ENCODE peak calls at places on chromosomes 16 and 17, in nine cellular contexts. J, I, F, Z, U, T, V, L and O are unnamed samples.

GRCh38 chr17:1959871-1960569 is 65.1 kb downstream of the RTN4RL1 start:
- DNase-seq in J (peak; percentile 48), I (no peak), F (peak; percentile 70), Z (peak; percentile 66), U (no peak), T (peak; percentile 61), V (no peak), L (no peak), O (no peak)

GRCh38 chr17:45156242-45156641 is 5.4 kb upstream of the HEXIM2 start:
- DNase-seq in J (no peak), I (no peak), F (no peak), Z (no peak), U (no peak), T (no peak), V (no peak), L (no peak), O (no peak)

GRCh38 chr17:50201226-50201854 is at the start of gene COL1A1:
- DNase-seq in J (no peak), I (peak; percentile 80), F (no peak), Z (peak; percentile 89), U (no peak), T (peak; percentile 90), V (peak; percentile 96), L (peak; percentile 31), O (no peak)

GRCh38 chr17:80761421-80761871 is 216.8 kb downstream of the RPTOR start:
- DNase-seq in J (no peak), I (no peak), F (no peak), Z (peak; percentile 82), U (no peak), T (peak; percentile 88), V (no peak), L (no peak), O (no peak)

GRCh38 chr16:57616241-57616640 is 12.2 kb upstream of the ADGRG1 start:
- DNase-seq in J (no peak), I (no peak), F (no peak), Z (no peak), U (no peak), T (no peak), V (peak; percentile 73), L (peak; percentile 9), O (no peak)

GRCh38 chr17:79395046-79395445 is 215.8 kb downstream of the RBFOX3 start:
- DNase-seq in J (no peak), I (no peak), F (no peak), Z (no peak), U (no peak), T (no peak), V (no peak), L (no peak), O (no peak)

GRCh38 chr17:15262291-15263205 is 2.6 kb downstream of the PMP22 start:
- DNase-seq in J (peak; percentile 73), I (peak; percentile 92), F (peak; percentile 87), Z (peak; percentile 82), U (no peak), T (peak; percentile 83), V (peak; percentile 97), L (peak; percentile 51), O (no peak)

GRCh38 chr17:32731556-32732295 is 145.2 kb downstream of the MYO1D start:
- DNase-seq in J (no peak), I (no peak), F (no peak), Z (no peak), U (no peak), T (no peak), V (no peak), L (no peak), O (no peak)

GRCh38 chr17:77306790-77307478 is 166.2 kb downstream of the SEC14L1 start:
- DNase-seq in J (no peak), I (no peak), F (no peak), Z (no peak), U (no peak), T (no peak), V (no peak), L (no peak), O (no peak)

GRCh38 chr17:41553176-41553575 is 18.7 kb downstream of the KRT9 start:
- DNase-seq in J (no peak), I (no peak), F (no peak), Z (no peak), U (no peak), T (peak; percentile 26), V (no peak), L (no peak), O (no peak)

GRCh38 chr17:78414178-78415162 is 36.0 kb downstream of the PGS1 start:
- DNase-seq in J (no peak), I (no peak), F (no peak), Z (no peak), U (peak; percentile 29), T (no peak), V (no peak), L (no peak), O (no peak)

GRCh38 chr17:10226930-10227695 is 28.7 kb upstream of the GAS7 start:
- DNase-seq in J (no peak), I (peak; percentile 32), F (no peak), Z (peak; percentile 45), U (peak; percentile 13), T (peak; percentile 22), V (peak; percentile 88), L (peak; percentile 19), O (peak; percentile 86)

GRCh38 chr17:81961554-81962498 is 839 bp upstream of the NOTUM start:
- DNase-seq in J (no peak), I (no peak), F (no peak), Z (no peak), U (no peak), T (no peak), V (no peak), L (no peak), O (no peak)

GRCh38 chr17:81959362-81960129 is 1.4 kb downstream of the NOTUM start:
- DNase-seq in J (no peak), I (peak; percentile 70), F (no peak), Z (peak; percentile 47), U (peak; percentile 71), T (peak; percentile 24), V (no peak), L (peak; percentile 75), O (peak; percentile 92)

GRCh38 chr17:81960130-81960958 is 643 bp downstream of the NOTUM start:
- DNase-seq in J (no peak), I (no peak), F (no peak), Z (no peak), U (no peak), T (no peak), V (no peak), L (no peak), O (no peak)

GRCh38 chr17:81962499-81963441 is 1.8 kb upstream of the NOTUM start:
- DNase-seq in J (no peak), I (no peak), F (no peak), Z (no peak), U (no peak), T (no peak), V (no peak), L (no peak), O (no peak)

GRCh38 chr17:81961087-81961514 is at the start of gene NOTUM:
- DNase-seq in J (no peak), I (no peak), F (no peak), Z (peak; percentile 30), U (no peak), T (peak; percentile 12), V (no peak), L (no peak), O (no peak)
- TF ChIP-seq CTCF in J (peak; percentile 32), I (no peak), F (no peak), Z (peak; percentile 31), U (no peak), T (peak; percentile 45), V (no peak), L (peak; percentile 14), O (no peak)

DNA sequence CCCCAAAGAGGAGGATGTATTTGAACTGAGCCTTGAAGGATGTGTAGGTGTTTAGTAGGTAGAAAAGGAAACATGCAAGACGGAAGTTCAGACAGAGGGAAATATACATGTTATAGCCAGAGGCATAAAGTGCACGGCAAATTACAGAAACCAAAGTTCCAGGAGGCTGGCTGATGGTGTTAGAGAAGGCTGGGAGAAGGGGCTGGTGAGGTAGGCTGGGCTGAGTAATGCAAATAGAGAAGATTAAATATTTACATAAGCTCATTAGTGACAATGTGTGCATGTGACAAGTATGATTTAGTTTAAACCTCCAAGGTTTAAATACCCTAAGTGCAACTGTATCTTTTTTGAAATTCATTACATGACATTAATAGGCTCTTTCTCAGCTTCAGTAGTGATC is 399.7 kb upstream of the SALL1 start:
- DNase-seq in J (no peak), I (no peak), F (no peak), Z (no peak), U (no peak), T (peak; percentile 17), V (no peak), L (no peak), O (no peak)
- TF ChIP-seq CTCF in J (no peak), I (no peak), F (no peak), Z (no peak), U (no peak), T (no peak), V (no peak), L (no peak), O (no peak)

DNA sequence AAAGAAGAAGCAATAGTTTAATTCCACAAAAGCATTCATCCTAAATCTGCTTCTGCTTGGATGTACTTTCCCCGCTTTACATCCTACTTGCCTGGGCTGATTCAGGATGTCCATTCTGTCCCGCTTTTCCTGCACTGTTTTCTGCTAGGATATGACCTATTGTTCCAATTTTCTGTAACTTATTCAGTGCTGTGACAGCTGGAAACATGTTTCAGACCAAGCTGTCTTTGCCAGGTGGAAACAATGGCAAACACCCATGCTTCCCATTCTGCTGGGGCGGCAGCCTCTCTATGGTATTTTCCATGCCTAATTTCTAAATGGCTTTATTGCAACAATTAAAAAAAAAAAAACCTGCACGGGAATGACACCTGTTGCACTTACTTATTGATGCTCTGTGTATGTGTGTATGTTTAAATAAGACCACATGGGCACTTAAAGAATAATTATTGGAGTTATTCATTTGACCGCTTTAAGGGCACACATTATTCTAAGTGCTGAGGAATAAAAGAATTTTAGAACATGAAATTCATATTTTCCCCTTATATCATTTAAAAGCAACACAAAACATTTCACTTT is 21.0 kb downstream of the COQ7 start:
- DNase-seq in J (no peak), I (no peak), F (no peak), Z (no peak), U (no peak), T (no peak), V (peak; percentile 45), L (no peak), O (no peak)
- TF ChIP-seq CTCF in J (no peak), I (no peak), F (no peak), Z (no peak), U (no peak), T (no peak), V (no peak), L (no peak), O (no peak)

DNA sequence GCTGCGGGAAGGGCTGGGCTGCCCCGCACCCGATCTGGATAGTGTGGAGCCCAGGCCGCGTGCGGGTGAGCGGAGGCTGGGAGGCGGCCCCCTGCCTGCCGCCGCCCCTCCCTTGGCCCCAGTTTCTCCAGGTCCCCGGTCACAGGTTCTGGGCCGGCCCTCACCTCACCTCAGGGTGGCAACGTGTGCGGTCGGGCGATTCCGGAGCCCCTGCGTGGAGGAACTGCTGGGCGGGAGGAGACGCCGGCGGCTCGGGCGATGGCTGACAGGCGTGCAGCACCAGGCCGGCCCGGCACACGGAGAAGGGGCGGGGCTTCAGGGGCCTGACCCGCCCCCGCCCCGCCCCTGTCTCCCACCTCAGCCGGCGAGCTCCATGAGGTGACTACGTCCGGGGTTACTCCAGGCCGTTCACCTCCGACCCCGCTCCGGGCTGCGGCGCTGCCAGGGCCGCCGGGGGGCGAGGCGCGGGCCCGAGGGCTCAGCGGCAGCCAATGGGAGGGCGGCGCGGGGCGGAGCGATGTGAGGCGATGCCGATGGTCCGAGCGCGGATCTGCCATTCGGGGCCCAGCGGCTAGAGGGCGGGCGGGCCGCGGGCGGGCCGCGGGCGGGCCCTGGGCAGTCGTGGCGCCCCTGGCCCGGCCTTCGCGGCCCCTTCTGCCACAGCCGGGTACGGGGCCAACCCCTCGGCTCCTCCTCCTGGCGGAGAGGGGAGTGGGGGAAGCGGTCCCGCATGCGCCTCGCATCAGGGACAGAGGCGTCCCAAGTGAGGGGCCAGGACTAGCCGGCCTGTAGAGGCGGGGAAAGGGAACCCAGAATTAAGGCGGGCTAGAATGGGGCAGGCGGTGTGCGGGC is 16.7 kb upstream of the C17orf78 start:
- DNase-seq in J (peak; percentile 64), I (peak; percentile 93), F (peak; percentile 93), Z (peak; percentile 94), U (peak; percentile 79), T (peak; percentile 86), V (peak; percentile 97), L (peak; percentile 96), O (peak; percentile 99)
- TF ChIP-seq CTCF in J (peak; percentile 22), I (peak; percentile 22), F (peak; percentile 13), Z (no peak), U (no peak), T (peak; percentile 35), V (no peak), L (peak; percentile 26), O (no peak)